ENCODE peak calls at places on chromosomes 12 and 14, in five cellular contexts. S is OCI-LY7, A is BE2C, V is prostate gland, N is spleen. Q is an unnamed sample.

GRCh38 chr14:64711039-64711438 is 6.8 kb downstream of the PLEKHG3 start:
- DNase-seq in S (no peak), A (peak; percentile 0), V (no peak), N (no peak), Q (no peak)

GRCh38 chr12:95218164-95218851 is 701 bp downstream of the VEZT start:
- DNase-seq in S (peak; percentile 79), A (no peak), V (no peak), N (no peak), Q (no peak)

GRCh38 chr12:15227004-15227679 is 5.9 kb upstream of the RERG start:
- DNase-seq in S (peak; percentile 32), A (peak; percentile 62), V (peak; percentile 31), N (no peak), Q (peak; percentile 13)

GRCh38 chr14:104680056-104680805 is 9.2 kb upstream of the INF2 start:
- DNase-seq in S (no peak), A (peak; percentile 55), V (no peak), N (peak; percentile 77), Q (no peak)

GRCh38 chr14:93928184-93929047 is 1.3 kb downstream of the FAM181A start:
- DNase-seq in S (no peak), A (no peak), V (no peak), N (no peak), Q (no peak)

GRCh38 chr12:94229902-94230301 is 81.5 kb downstream of the PLXNC1 start:
- DNase-seq in S (no peak), A (no peak), V (no peak), N (no peak), Q (no peak)

GRCh38 chr12:32595251-32595650 is 83.8 kb upstream of the DNM1L start:
- DNase-seq in S (no peak), A (no peak), V (no peak), N (no peak), Q (no peak)

GRCh38 chr12:122473543-122474323 is 27.0 kb downstream of the ZCCHC8 start:
- DNase-seq in S (no peak), A (no peak), V (no peak), N (no peak), Q (no peak)

GRCh38 chr14:106657460-106657859 is 1131.1 kb downstream of the TMEM121 start:
- DNase-seq in S (peak; percentile 44), A (no peak), V (no peak), N (peak; percentile 82), Q (no peak)

GRCh38 chr12:58645946-58646345 is 274.4 kb downstream of the LRIG3 start:
- DNase-seq in S (no peak), A (no peak), V (no peak), N (no peak), Q (no peak)

GRCh38 chr12:98253641-98254040 is 261.7 kb upstream of the TMPO start:
- DNase-seq in S (no peak), A (no peak), V (no peak), N (no peak), Q (no peak)

GRCh38 chr12:72448089-72448488 is 175.9 kb downstream of the TRHDE start:
- DNase-seq in S (no peak), A (no peak), V (no peak), N (no peak), Q (no peak)

GRCh38 chr12:124568431-124569374 is 1.3 kb upstream of the NCOR2 start:
- DNase-seq in S (peak; percentile 35), A (peak; percentile 90), V (peak; percentile 46), N (no peak), Q (peak; percentile 52)

GRCh38 chr14:100608586-100609330 is 21.5 kb upstream of the BEGAIN start:
- DNase-seq in S (no peak), A (no peak), V (no peak), N (no peak), Q (no peak)

GRCh38 chr12:95177201-95177768 is 40.0 kb downstream of the FGD6 start:
- DNase-seq in S (no peak), A (no peak), V (no peak), N (no peak), Q (no peak)

GRCh38 chr14:97219356-97220017 is 422.3 kb downstream of the VRK1 start:
- DNase-seq in S (no peak), A (no peak), V (no peak), N (no peak), Q (peak; percentile 28)

GRCh38 chr12:52244615-52244994 is 11.6 kb downstream of the KRT7 start:
- DNase-seq in S (no peak), A (peak; percentile 90), V (no peak), N (peak; percentile 23), Q (no peak)

GRCh38 chr12:75995691-75996090 is 35.9 kb downstream of the PHLDA1 start:
- DNase-seq in S (no peak), A (no peak), V (no peak), N (no peak), Q (no peak)

GRCh38 chr14:31180299-31181051 is 27.1 kb downstream of the HECTD1 start:
- DNase-seq in S (no peak), A (no peak), V (no peak), N (no peak), Q (no peak)

GRCh38 chr12:124573839-124574786 is 6.7 kb upstream of the NCOR2 start:
- DNase-seq in S (no peak), A (no peak), V (no peak), N (no peak), Q (no peak)

GRCh38 chr14:100778078-100778927 is 47.6 kb upstream of the MEG3 start:
- DNase-seq in S (no peak), A (no peak), V (no peak), N (peak; percentile 51), Q (no peak)

GRCh38 chr14:91169951-91170350 is 56.1 kb downstream of the DGLUCY start:
- DNase-seq in S (no peak), A (no peak), V (no peak), N (no peak), Q (no peak)

GRCh38 chr12:77324763-77325468 is 259.5 kb upstream of the E2F7 start:
- DNase-seq in S (peak; percentile 35), A (peak; percentile 79), V (peak; percentile 44), N (peak; percentile 80), Q (peak; percentile 87)

GRCh38 chr14:74190910-74191575 is 48.2 kb upstream of the VSX2 start:
- DNase-seq in S (no peak), A (peak; percentile 29), V (no peak), N (no peak), Q (no peak)

GRCh38 chr12:52363111-52363679 is 4.1 kb downstream of the KRT85 start:
- DNase-seq in S (no peak), A (no peak), V (no peak), N (peak; percentile 51), Q (no peak)

GRCh38 chr12:113788020-113788856 is 177.9 kb downstream of the RBM19 start:
- DNase-seq in S (no peak), A (no peak), V (no peak), N (no peak), Q (no peak)

GRCh38 chr12:107547421-107547820 is 138.2 kb upstream of the PWP1 start:
- DNase-seq in S (no peak), A (no peak), V (no peak), N (no peak), Q (no peak)

GRCh38 chr14:39459795-39460478 is 27.7 kb upstream of the FBXO33 start:
- DNase-seq in S (no peak), A (no peak), V (no peak), N (no peak), Q (no peak)

GRCh38 chr12:8594072-8594471 is 18.6 kb downstream of the AICDA start:
- DNase-seq in S (no peak), A (no peak), V (no peak), N (no peak), Q (no peak)

GRCh38 chr12:51368640-51369517 is 22.3 kb downstream of the GALNT6 start:
- DNase-seq in S (peak; percentile 95), A (peak; percentile 46), V (peak; percentile 8), N (peak; percentile 96), Q (no peak)

GRCh38 chr14:78725086-78725485 is 554.9 kb downstream of the NRXN3 start:
- DNase-seq in S (no peak), A (no peak), V (no peak), N (no peak), Q (no peak)

DNA sequence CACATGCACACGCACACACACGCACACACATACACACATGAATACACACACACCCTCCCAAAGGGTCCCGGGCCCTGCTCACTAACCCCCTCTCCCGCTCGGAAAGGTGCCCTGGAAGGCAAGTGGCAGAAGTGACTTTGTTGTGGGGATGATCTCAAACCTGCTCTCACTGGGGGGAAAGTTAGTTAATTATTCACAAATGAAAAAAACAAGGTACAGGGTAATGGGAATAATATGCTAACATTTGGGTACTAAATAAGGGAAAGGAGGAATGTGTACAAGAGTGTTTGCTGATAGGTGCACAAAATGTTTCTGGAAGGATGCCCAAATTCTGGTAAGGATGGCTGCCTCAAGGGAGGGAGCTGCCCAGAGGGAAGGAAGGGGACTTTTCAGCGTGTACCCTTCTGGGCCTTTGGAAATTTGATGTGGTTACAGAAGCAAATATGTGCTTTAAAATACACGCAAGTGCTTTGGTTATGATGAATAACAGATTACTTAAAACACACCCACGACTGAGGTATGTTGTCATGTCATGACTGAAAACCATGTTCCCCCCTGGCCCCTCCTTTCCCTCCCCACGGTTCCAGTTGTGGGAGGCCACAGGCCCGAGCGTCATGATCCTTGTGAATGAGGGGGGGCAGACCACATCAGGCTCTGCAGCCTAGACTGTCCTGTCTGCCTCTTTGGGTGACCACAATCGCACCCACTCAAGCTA is 43.3 kb upstream of the PLEKHG6 start:
- DNase-seq in S (peak; percentile 35), A (no peak), V (peak; percentile 57), N (peak; percentile 51), Q (no peak)
- TF ChIP-seq CTCF in S (peak; percentile 53), A (no peak), V (no peak), N (no peak), Q (no peak)

GRCh38 chr12:30989754-30990153 is 63.2 kb downstream of the TSPAN11 start:
- DNase-seq in S (peak; percentile 76), A (peak; percentile 63), V (peak; percentile 26), N (no peak), Q (peak; percentile 36)
- TF ChIP-seq CTCF in S (peak; percentile 66), A (peak; percentile 53), V (no peak), N (peak; percentile 9), Q (peak; percentile 19)

GRCh38 chr12:25119020-25119419 is 75.9 kb downstream of the DNAI7 start:
- DNase-seq in S (peak; percentile 53), A (no peak), V (no peak), N (no peak), Q (no peak)
- TF ChIP-seq CTCF in S (peak; percentile 80), A (peak; percentile 31), V (no peak), N (no peak), Q (peak; percentile 15)

DNA sequence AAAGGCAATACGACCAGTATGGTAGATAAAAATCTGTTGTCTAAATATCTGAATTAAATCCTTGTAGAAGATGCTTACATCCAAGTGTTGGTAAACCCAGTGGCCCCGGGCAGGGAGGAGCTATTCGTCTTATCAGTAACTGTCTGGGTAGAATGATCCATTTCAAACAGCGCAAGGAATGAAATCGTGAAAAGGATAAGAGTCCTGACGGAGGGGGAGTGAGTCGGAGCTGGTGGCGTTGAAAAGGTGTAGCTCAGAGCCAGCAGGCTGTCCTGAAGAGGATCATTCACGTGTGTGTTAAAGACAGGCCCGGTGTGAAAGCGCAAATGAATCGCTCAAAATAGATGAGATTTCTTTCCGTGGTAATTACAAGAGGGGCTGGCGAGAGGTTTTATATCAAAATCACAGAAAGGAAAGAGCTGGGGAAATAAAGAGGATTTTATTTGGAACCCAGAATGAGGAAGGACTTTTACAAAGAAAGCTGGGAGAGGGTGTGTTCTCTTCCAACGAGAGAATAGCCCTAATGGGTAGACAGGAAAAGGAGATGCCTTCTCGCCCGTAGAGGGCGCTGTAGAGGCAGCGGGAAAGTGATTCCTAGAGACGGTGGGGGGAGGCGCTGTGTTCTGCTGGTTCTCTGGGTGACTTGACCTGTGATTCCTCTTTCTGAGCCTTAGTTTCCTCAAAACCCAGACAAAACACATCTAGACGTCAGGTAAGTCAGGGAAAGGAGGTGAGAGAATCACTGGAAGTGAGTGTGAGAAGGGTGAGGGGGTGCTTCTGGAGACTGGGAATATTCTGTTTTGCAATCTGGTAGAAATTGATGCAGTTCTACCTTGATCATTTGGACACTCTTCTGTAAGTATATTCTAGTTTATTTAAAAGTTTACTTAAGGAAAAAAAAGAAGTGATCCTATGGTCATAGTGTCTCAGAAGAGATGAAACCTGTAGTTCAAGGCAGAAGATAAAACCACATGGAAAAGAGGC is 39.3 kb downstream of the SRRM4 start:
- DNase-seq in S (peak; percentile 2), A (peak; percentile 44), V (no peak), N (no peak), Q (peak; percentile 75)
- TF ChIP-seq CTCF in S (peak; percentile 76), A (peak; percentile 61), V (no peak), N (no peak), Q (peak; percentile 64)

Q was measured in nephron progenitor cell.